ENCODE peak calls at places on chromosome 2, in four cellular contexts. G, J, K and V are unnamed samples.

GRCh38 chr2:218398437-218399390 is 954 bp upstream of the CTDSP1 start:
- DNase-seq in G (peak; percentile 69), J (peak; percentile 88), K (peak; percentile 63), V (peak; percentile 34)

GRCh38 chr2:70008290-70008689 is 46.9 kb upstream of the ASPRV1 start:
- DNase-seq in G (no peak), J (no peak), K (no peak), V (no peak)

GRCh38 chr2:64937341-64938230 is 51.6 kb upstream of the SLC1A4 start:
- DNase-seq in G (no peak), J (peak; percentile 88), K (no peak), V (no peak)

GRCh38 chr2:32743480-32744236 is 115.8 kb downstream of the TTC27 start:
- DNase-seq in G (no peak), J (peak; percentile 60), K (no peak), V (peak; percentile 7)

GRCh38 chr2:203900298-203900697 is 32.7 kb downstream of the CTLA4 start:
- DNase-seq in G (no peak), J (no peak), K (no peak), V (no peak)

GRCh38 chr2:54360055-54360792 is 95.9 kb upstream of the SPTBN1 start:
- DNase-seq in G (peak; percentile 43), J (no peak), K (no peak), V (peak; percentile 25)

GRCh38 chr2:4247796-4248195 is 544.4 kb downstream of the DCDC2C start:
- DNase-seq in G (no peak), J (no peak), K (no peak), V (no peak)

GRCh38 chr2:242034996-242035814 is 165.7 kb downstream of the RTP5 start:
- DNase-seq in G (no peak), J (no peak), K (no peak), V (no peak)

GRCh38 chr2:15686643-15687042 is 95.0 kb downstream of the DDX1 start:
- DNase-seq in G (no peak), J (no peak), K (no peak), V (no peak)

GRCh38 chr2:7057865-7058400 is 140.7 kb downstream of the RNF144A start:
- DNase-seq in G (no peak), J (peak; percentile 21), K (no peak), V (no peak)

GRCh38 chr2:176188218-176188968 is at the start of gene HOXD1:
- DNase-seq in G (no peak), J (no peak), K (no peak), V (no peak)

GRCh38 chr2:72576861-72577260 is 249.0 kb downstream of the EXOC6B start:
- DNase-seq in G (no peak), J (no peak), K (no peak), V (peak; percentile 26)

GRCh38 chr2:10668402-10669012 is 21.3 kb downstream of the NOL10 start:
- DNase-seq in G (peak; percentile 60), J (peak; percentile 75), K (no peak), V (peak; percentile 52)

GRCh38 chr2:10985260-10985659 is 73.5 kb downstream of the KCNF1 start:
- DNase-seq in G (no peak), J (no peak), K (no peak), V (no peak)

GRCh38 chr2:178193823-178194599 is at the start of gene OSBPL6:
- DNase-seq in G (peak; percentile 28), J (peak; percentile 82), K (peak; percentile 93), V (peak; percentile 78)

GRCh38 chr2:109069430-109070194 is 59.4 kb upstream of the SH3RF3 start:
- DNase-seq in G (no peak), J (no peak), K (no peak), V (no peak)

GRCh38 chr2:38076250-38076709 is 329 bp upstream of the CYP1B1 start:
- DNase-seq in G (peak; percentile 68), J (peak; percentile 88), K (no peak), V (peak; percentile 25)

GRCh38 chr2:106158871-106159270 is 35.2 kb downstream of the UXS1 start:
- DNase-seq in G (no peak), J (no peak), K (no peak), V (no peak)

GRCh38 chr2:133733856-133734255 is 165.6 kb upstream of the NCKAP5 start:
- DNase-seq in G (no peak), J (no peak), K (no peak), V (peak; percentile 72)

GRCh38 chr2:8165550-8165949 is 516.3 kb upstream of the ID2 start:
- DNase-seq in G (no peak), J (no peak), K (no peak), V (no peak)
- TF ChIP-seq CTCF in G (no peak), J (no peak), K (no peak), V (no peak)

DNA sequence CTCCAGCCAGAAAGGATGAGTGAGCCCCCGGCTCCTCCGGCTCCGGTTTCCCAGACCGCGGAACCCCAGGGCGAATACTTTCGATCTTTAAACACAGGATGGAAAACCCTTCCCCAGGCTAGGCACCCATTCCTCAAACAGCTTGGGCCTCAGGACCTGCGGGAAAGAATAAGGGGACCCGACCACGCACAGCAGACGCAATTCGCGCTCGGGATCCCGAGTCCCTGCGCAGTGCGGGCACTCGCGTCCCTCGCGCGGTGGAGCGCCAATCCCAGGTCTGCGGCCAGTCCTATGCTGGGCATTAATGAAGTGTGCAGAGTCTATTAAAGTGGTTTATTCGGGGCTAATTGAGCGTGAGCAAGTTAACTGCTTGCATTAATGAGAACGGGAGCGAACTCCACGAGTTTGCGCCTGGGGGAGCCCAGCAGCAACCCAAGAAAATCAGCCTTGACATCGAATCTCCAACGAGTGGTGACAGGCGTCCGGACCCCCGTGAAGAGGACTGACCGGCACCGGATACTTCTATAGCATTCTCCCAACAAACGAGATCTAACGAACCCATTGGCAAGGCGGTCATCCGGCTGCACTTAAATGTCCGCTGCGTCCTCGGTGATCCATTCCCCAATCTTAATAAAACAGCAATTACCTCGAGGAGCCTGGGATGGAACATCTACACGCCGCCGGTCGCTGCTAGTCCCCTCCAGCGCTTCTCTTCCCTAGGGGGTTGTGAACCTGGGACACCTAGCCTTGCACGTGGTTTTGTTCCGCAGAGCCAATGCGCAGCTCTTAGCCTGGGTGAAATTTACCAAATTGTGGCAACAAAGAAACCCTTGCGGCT is 1.7 kb downstream of the OSR1 start:
- DNase-seq in G (no peak), J (no peak), K (no peak), V (no peak)
- TF ChIP-seq CTCF in G (no peak), J (no peak), K (no peak), V (no peak)

GRCh38 chr2:189594305-189594704 is 13.7 kb upstream of the SLC40A1 start:
- DNase-seq in G (no peak), J (peak; percentile 7), K (no peak), V (no peak)

GRCh38 chr2:189593115-189593514 is 12.5 kb upstream of the SLC40A1 start:
- DNase-seq in G (no peak), J (no peak), K (no peak), V (no peak)

GRCh38 chr2:189595412-189595811 is 14.8 kb upstream of the SLC40A1 start:
- DNase-seq in G (no peak), J (no peak), K (no peak), V (no peak)

GRCh38 chr2:189587771-189588170 is 7.2 kb upstream of the SLC40A1 start:
- DNase-seq in G (no peak), J (no peak), K (no peak), V (no peak)

GRCh38 chr2:189592353-189592984 is 11.9 kb upstream of the SLC40A1 start:
- DNase-seq in G (no peak), J (no peak), K (no peak), V (no peak)
- TF ChIP-seq CTCF in G (no peak), J (no peak), K (no peak), V (no peak)

GRCh38 chr2:40497251-40497859 is 45.5 kb upstream of the SLC8A1 start:
- DNase-seq in G (no peak), J (no peak), K (no peak), V (no peak)
- TF ChIP-seq CTCF in G (no peak), J (no peak), K (no peak), V (peak; percentile 47)

DNA sequence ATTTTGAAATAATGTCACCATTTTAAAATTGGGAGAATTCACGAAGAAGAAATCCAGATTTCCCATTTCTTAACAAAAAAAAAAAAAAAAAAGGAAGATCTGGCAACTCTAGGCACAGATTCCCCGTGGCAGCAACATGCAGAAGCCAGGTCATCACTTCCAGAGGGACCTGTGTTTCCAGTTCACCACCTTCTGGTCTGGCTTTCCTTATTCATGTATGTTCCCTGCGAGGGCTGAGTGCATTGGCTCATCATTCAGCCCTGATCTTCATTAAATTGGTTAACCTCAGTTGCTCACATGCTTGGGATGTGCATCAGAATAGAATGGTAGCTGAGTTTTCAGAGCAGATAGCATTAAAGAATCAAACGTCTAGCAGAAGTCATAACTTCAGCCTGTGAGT is 25.0 kb upstream of the MAP3K20 start:
- DNase-seq in G (no peak), J (no peak), K (no peak), V (no peak)
- TF ChIP-seq CTCF in G (no peak), J (no peak), K (no peak), V (no peak)

DNA sequence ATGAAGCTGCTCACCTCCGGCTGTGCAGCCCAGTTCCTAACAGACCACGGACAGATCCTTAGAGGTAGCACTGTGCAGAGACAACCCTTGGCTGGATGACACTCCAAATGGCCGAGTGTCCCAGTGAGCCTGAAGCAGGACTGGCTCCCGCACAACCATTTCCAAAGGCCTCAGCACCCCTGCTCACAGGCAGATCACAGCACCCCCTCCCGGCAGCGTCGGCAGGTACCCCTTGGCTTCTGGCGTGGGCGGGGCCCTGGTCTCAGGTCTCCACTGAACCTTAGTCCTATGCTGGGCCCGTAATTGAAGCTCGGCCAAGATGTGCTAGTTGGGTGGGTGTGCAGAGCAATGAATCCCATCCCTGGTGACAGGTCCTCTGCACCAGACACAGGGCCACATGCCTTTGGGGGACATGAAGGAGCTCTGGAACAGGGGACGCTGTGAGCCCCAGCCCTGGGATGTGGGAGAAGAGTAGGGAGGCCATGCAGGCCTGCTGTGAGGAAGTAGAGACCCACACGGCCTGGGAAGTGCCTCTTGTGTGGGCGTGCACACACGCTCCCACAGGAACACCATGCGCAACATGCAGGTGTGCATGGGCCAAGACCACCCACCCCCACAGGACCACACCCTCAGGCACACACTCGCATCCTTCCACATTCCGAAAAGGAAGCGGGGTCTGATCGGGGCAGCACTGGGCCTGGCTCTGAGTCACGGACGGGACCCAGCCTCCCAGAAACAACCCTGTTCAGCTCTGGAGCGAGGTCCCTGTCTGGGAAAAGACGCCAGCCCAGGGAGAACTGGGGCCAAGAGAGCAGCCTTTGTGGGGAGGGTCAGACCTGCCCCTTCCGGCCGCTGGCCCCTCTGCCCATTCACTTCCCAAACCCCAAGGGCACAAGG is 2.8 kb downstream of the DUSP2 start:
- DNase-seq in G (no peak), J (peak; percentile 85), K (no peak), V (no peak)
- TF ChIP-seq CTCF in G (no peak), J (peak; percentile 81), K (no peak), V (no peak)

GRCh38 chr2:118761791-118762190 is 85.7 kb downstream of the EN1 start:
- DNase-seq in G (no peak), J (no peak), K (no peak), V (no peak)

GRCh38 chr2:118764855-118765254 is 82.6 kb downstream of the EN1 start:
- DNase-seq in G (no peak), J (no peak), K (no peak), V (no peak)

GRCh38 chr2:118763797-118764196 is 83.7 kb downstream of the EN1 start:
- DNase-seq in G (no peak), J (no peak), K (no peak), V (no peak)
- TF ChIP-seq CTCF in G (no peak), J (no peak), K (peak; percentile 11), V (peak; percentile 49)

DNA sequence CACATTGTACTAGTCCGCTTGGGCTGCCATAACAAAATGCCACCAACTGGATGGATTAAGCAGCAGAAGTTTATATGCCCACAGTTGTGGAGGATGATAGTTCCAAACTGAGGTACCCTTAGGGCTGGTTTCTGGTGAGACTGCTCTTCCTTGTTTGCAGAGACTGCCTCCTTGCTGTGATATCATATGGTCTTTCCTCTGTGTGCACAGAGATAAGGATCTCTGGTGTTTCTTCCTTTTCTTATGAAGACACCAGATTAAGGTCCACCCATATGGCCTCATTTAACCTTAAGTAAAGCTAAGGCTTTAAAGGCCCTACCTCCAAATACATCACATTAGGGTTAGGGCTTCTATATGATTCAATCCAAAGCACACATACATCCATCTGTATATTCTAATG is 738.2 kb upstream of the GCFC2 start:
- DNase-seq in G (no peak), J (no peak), K (no peak), V (no peak)
- TF ChIP-seq CTCF in G (no peak), J (no peak), K (no peak), V (no peak)